ENCODE peak calls at places on chromosomes 2 and 18, in six cellular contexts. B, W, G, R, Y and Q are unnamed samples.

GRCh38 chr2:18834341-18834740 is 245.0 kb upstream of the NT5C1B start:
- DNase-seq in Y (peak), W (no peak), B (no peak), G (no peak), R (peak), Q (no peak)

GRCh38 chr2:201256001-201256544 is 4.3 kb upstream of the CASP8 start:
- DNase-seq in B (no peak), R (peak), G (no peak), W (no peak), Y (no peak), Q (no peak)

GRCh38 chr2:23992931-23993330 is 17.0 kb upstream of the MFSD2B start:
- DNase-seq in Y (peak), G (no peak), B (no peak), W (no peak), R (no peak), Q (no peak)

GRCh38 chr2:43707255-43707654 is 31.0 kb upstream of the C1GALT1C1L start:
- DNase-seq in G (no peak), R (peak), B (peak), W (no peak), Y (peak), Q (no peak)

GRCh38 chr18:74598350-74599001 is 806 bp downstream of the ZNF407 start:
- DNase-seq in Y (peak), W (peak), R (peak), G (peak), B (peak), Q (no peak)

GRCh38 chr2:217220228-217221013 is 360.6 kb upstream of the TNP1 start:
- DNase-seq in Y (no peak), G (no peak), B (peak), R (peak), W (no peak), Q (no peak)

GRCh38 chr2:227472265-227473018 is 486 bp downstream of the AGFG1 start:
- DNase-seq in W (no peak), G (no peak), Y (peak), B (peak), R (no peak), Q (no peak)

GRCh38 chr2:172095905-172096660 is 6.6 kb downstream of the DLX2 start:
- DNase-seq in B (no peak), W (no peak), Y (no peak), R (peak), G (no peak), Q (no peak)

GRCh38 chr2:119721462-119721861 is 38.3 kb upstream of the PTPN4 start:
- DNase-seq in W (peak), R (no peak), G (no peak), Y (no peak), B (no peak), Q (no peak)

GRCh38 chr2:161982548-161982947 is 91.5 kb downstream of the DPP4 start:
- DNase-seq in Y (no peak), W (no peak), G (no peak), B (no peak), R (no peak), Q (no peak)

GRCh38 chr2:57407742-57408343 is 638.8 kb upstream of the VRK2 start:
- DNase-seq in Y (no peak), W (no peak), G (no peak), R (no peak), B (no peak), Q (no peak)

GRCh38 chr2:19225931-19226330 is 132.5 kb downstream of the OSR1 start:
- DNase-seq in Y (no peak), B (no peak), G (no peak), R (no peak), W (no peak), Q (no peak)

GRCh38 chr2:120360307-120360855 is 14.4 kb downstream of the INHBB start:
- DNase-seq in Y (no peak), W (no peak), R (peak), G (no peak), B (no peak), Q (no peak)

GRCh38 chr18:76425299-76426101 is 69.5 kb downstream of the ZNF516 start:
- DNase-seq in R (peak), G (no peak), Y (no peak), W (no peak), B (no peak), Q (no peak)

GRCh38 chr2:45852450-45853150 is 201.1 kb downstream of the PRKCE start:
- DNase-seq in Y (no peak), G (no peak), B (no peak), W (no peak), R (no peak), Q (no peak)

GRCh38 chr18:44309185-44309584 is 371.5 kb upstream of the SETBP1 start:
- DNase-seq in B (no peak), Y (no peak), G (no peak), W (no peak), R (peak), Q (no peak)

GRCh38 chr18:41870817-41871216 is 84.2 kb upstream of the PIK3C3 start:
- DNase-seq in B (no peak), G (no peak), R (peak), W (no peak), Y (no peak), Q (no peak)

GRCh38 chr2:74379851-74380789 is at the start of gene DCTN1:
- DNase-seq in Y (peak), R (peak), G (no peak), W (no peak), B (peak), Q (no peak)

GRCh38 chr18:67476585-67476984 is 39.9 kb downstream of the DSEL start:
- DNase-seq in B (no peak), Y (no peak), G (no peak), R (peak), W (no peak), Q (no peak)

GRCh38 chr2:88099798-88100488 is 27.9 kb downstream of the FABP1 start:
- DNase-seq in B (no peak), Y (peak), G (no peak), R (peak), W (peak), Q (no peak)

GRCh38 chr2:206020151-206020550 is 65.8 kb downstream of the INO80D start:
- DNase-seq in R (no peak), Y (no peak), G (no peak), W (no peak), B (no peak), Q (no peak)

GRCh38 chr18:52337286-52337685 is 2.7 kb upstream of the DCC start:
- DNase-seq in W (no peak), Y (no peak), G (no peak), R (no peak), B (no peak), Q (no peak)